ENCODE peak calls at places on chromosome X, in five cellular contexts. Y, F, E, N and G are unnamed samples. For H3K9me3, the result is how much of the 10 kb centered on the place peaks cover.

GRCh38 chrX:130789793-130790192 is 113.2 kb downstream of the ENOX2 start:
- DNase-seq in Y (no peak), F (no peak), N (no peak), E (no peak), G (no peak)

GRCh38 chrX:71919436-71919835 is 8.8 kb downstream of the NHSL2 start:
- DNase-seq in F (no peak), Y (no peak), E (no peak), N (no peak), G (no peak)

GRCh38 chrX:150456466-150456865 is 93.3 kb downstream of the MAMLD1 start:
- DNase-seq in F (no peak), E (no peak), N (no peak), Y (no peak), G (no peak)

GRCh38 chrX:56793533-56794320 is 64.7 kb downstream of the NBDY start:
- DNase-seq in E (peak), F (peak), N (no peak), Y (no peak), G (no peak)

GRCh38 chrX:134868766-134869495 is 121.9 kb upstream of the SMIM10 start:
- DNase-seq in Y (no peak), N (peak), F (no peak), E (no peak), G (no peak)

GRCh38 chrX:136250191-136251041 is 784 bp downstream of the MAP7D3 start:
- DNase-seq in N (no peak), Y (no peak), E (no peak), F (peak), G (no peak)

GRCh38 chrX:113019958-113020357 is 179.3 kb upstream of the AMOT start:
- DNase-seq in F (no peak), E (no peak), Y (no peak), N (no peak), G (no peak)

GRCh38 chrX:44308869-44309268 is 34.6 kb downstream of the EFHC2 start:
- DNase-seq in N (no peak), Y (no peak), E (no peak), F (no peak), G (no peak)

GRCh38 chrX:70434352-70434866 is 10.2 kb upstream of the DLG3 start:
- DNase-seq in F (peak), E (peak), N (peak), Y (peak), G (no peak)

GRCh38 chrX:148601034-148601433 is 100.6 kb downstream of the AFF2 start:
- DNase-seq in Y (no peak), E (no peak), N (no peak), F (no peak), G (no peak)

GRCh38 chrX:13144927-13145659 is 100.7 kb upstream of the FAM9C start:
- DNase-seq in E (no peak), F (no peak), N (no peak), Y (no peak), G (no peak)

GRCh38 chrX:23389196-23389792 is 54.6 kb downstream of the PTCHD1 start:
- DNase-seq in N (no peak), E (no peak), F (peak), Y (no peak), G (no peak)

GRCh38 chrX:48520455-48520854 is 1.2 kb upstream of the EBP start:
- DNase-seq in Y (no peak), F (no peak), N (no peak), E (no peak), G (no peak)

GRCh38 chrX:48521353-48522243 is at the start of gene EBP:
- DNase-seq in F (peak), Y (peak), E (peak), N (peak), G (peak)

GRCh38 chrX:48523682-48524081 is 2.1 kb downstream of the EBP start:
- DNase-seq in N (no peak), Y (no peak), E (no peak), F (no peak), G (no peak)

GRCh38 chrX:48522291-48522690 is 683 bp downstream of the EBP start:
- DNase-seq in F (no peak), N (no peak), E (peak), Y (no peak), G (no peak)

DNA sequence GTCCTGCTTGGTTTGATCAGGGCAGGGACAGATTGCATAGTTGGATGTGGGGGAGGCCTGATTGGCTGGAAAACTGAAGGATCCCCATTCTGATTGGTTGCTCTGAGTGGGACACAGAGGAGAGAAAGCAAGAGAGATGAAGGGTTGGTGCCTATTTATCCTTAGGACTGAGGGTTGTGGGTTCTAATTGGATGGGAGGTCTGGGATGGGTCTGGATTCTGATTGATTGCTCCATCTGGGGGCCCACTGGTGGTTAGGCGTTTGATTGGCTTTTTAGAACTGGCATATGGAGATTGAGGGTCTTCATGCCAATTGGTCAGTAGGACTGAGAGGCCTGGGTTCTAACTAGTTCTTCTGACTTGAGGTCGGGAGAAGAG is 644 bp upstream of the EBP start:
- DNase-seq in E (no peak), Y (no peak), N (no peak), F (no peak), G (no peak)
- H3K4me3 ChIP-seq in E (peak), Y (peak), N (peak), F (peak), G (peak)

GRCh38 chrX:2345562-2345961 is 155.2 kb downstream of the DHRSX start:
- DNase-seq in E (no peak), Y (no peak), N (no peak), F (no peak), G (no peak)

GRCh38 chrX:2342878-2343277 is 157.9 kb downstream of the DHRSX start:
- DNase-seq in E (no peak), F (no peak), Y (no peak), N (peak), G (no peak)

GRCh38 chrX:2346158-2346557 is 154.6 kb downstream of the DHRSX start:
- DNase-seq in N (no peak), Y (no peak), F (no peak), E (no peak), G (no peak)

GRCh38 chrX:2343413-2343812 is 157.4 kb downstream of the DHRSX start:
- DNase-seq in F (no peak), Y (no peak), E (no peak), N (no peak), G (no peak)

GRCh38 chrX:2342281-2342688 is 158.5 kb downstream of the DHRSX start:
- DNase-seq in E (no peak), N (no peak), F (no peak), Y (no peak), G (no peak)
- H3K9me3 ChIP-seq in E (under half), N (under half), F (under half), Y (under half), G (under half)

GRCh38 chrX:27674491-27674890 is 84.3 kb downstream of the DCAF8L2 start:
- DNase-seq in N (no peak), E (no peak), F (no peak), Y (no peak), G (no peak)
- H3K4me3 ChIP-seq in N (no peak), E (no peak), F (no peak), Y (no peak), G (no peak)

GRCh38 chrX:144683247-144683646 is 564.1 kb upstream of the SPANXN1 start:
- DNase-seq in F (no peak), Y (no peak), E (no peak), N (no peak), G (no peak)
- H3K9me3 ChIP-seq in F (under half), Y (under half), E (under half), N (under half), G (under half)

DNA sequence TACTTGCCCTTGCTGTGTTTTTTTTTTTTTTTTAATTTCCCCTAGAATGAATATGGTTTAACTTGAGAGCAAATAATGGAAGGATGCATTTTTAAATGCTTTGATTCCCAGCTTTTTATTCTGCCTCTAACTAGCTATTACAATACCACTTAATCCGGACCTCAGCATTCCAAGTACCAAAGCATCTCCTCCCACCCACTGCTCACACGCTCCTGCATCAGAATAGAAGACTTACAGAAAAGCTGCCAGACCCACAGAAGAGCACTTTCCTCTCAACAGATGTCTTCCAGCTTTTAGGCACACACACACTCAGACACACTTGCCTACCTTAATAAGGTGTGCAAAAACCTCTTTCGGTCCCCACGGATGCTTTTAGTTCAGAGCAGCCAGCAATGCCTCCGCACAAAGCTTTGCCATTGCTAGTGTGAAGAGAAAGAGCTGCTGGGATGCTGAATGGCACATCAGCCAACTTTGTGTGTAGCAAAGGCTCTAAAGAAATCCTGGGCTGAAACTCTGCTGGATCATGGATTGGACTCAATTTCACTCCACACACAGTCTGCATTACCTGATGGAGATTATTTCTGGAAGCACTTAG is 1056.2 kb downstream of the DMD start:
- DNase-seq in Y (no peak), E (no peak), F (peak), N (no peak), G (no peak)
- H3K4me3 ChIP-seq in Y (no peak), E (no peak), F (no peak), N (no peak), G (no peak)

GRCh38 chrX:155389634-155390033 is 7.7 kb downstream of the F8A2 start:
- DNase-seq in E (no peak), F (no peak), Y (no peak), N (no peak), G (no peak)
- H3K9me3 ChIP-seq in E (under half), F (under half), Y (under half), N (under half), G (under half)

GRCh38 chrX:109839694-109840358 is 106.8 kb upstream of the ACSL4 start:
- DNase-seq in F (peak), N (no peak), E (no peak), Y (no peak), G (no peak)
- H3K4me3 ChIP-seq in F (no peak), N (no peak), E (no peak), Y (no peak), G (peak)

GRCh38 chrX:144809025-144809424 is 438.3 kb upstream of the SPANXN1 start:
- DNase-seq in E (no peak), Y (no peak), N (no peak), F (no peak), G (peak)
- H3K9me3 ChIP-seq in E (under half), Y (under half), N (under half), F (under half), G (under half)